ENCODE peak calls at places on chromosomes 4 and X, in eight cellular contexts. One of them, this sample, is unnamed.

GRCh38 chr4:186192068-186192751 is 843 bp downstream of the CYP4V2 start:
- DNase-seq in thoracic aorta: no peak
- DNase-seq in transverse colon: peak
- DNase-seq in CD8-positive, alpha-beta T cell: no peak
- DNase-seq in Panc1: no peak
- DNase-seq in left ventricle myocardium inferior: peak
- DNase-seq in fibroblast of mammary gland: peak
- DNase-seq in bronchial epithelial cell: peak
- DNase-seq in this sample: no peak

GRCh38 chrX:153692003-153692402 is 4.3 kb downstream of the SLC6A8 start:
- DNase-seq in thoracic aorta: no peak
- DNase-seq in transverse colon: no peak
- DNase-seq in CD8-positive, alpha-beta T cell: no peak
- DNase-seq in Panc1: no peak
- DNase-seq in left ventricle myocardium inferior: no peak
- DNase-seq in fibroblast of mammary gland: no peak
- DNase-seq in bronchial epithelial cell: no peak
- DNase-seq in this sample: no peak

GRCh38 chrX:10620121-10620699 is at the start of gene MID1:
- DNase-seq in thoracic aorta: peak
- DNase-seq in transverse colon: peak
- DNase-seq in CD8-positive, alpha-beta T cell: no peak
- DNase-seq in Panc1: no peak
- DNase-seq in left ventricle myocardium inferior: peak
- DNase-seq in fibroblast of mammary gland: peak
- DNase-seq in bronchial epithelial cell: peak
- DNase-seq in this sample: no peak

GRCh38 chr4:8278421-8279287 is 9.1 kb downstream of the HTRA3 start:
- DNase-seq in thoracic aorta: no peak
- DNase-seq in transverse colon: no peak
- DNase-seq in CD8-positive, alpha-beta T cell: no peak
- DNase-seq in Panc1: no peak
- DNase-seq in left ventricle myocardium inferior: peak
- DNase-seq in fibroblast of mammary gland: peak
- DNase-seq in bronchial epithelial cell: peak
- DNase-seq in this sample: no peak

GRCh38 chr4:174262624-174263444 is 20.6 kb downstream of the FBXO8 start:
- DNase-seq in thoracic aorta: no peak
- DNase-seq in transverse colon: no peak
- DNase-seq in CD8-positive, alpha-beta T cell: no peak
- DNase-seq in Panc1: no peak
- DNase-seq in left ventricle myocardium inferior: no peak
- DNase-seq in fibroblast of mammary gland: no peak
- DNase-seq in bronchial epithelial cell: no peak
- DNase-seq in this sample: no peak

GRCh38 chr4:77203380-77204197 is 46.6 kb downstream of the CCNG2 start:
- DNase-seq in thoracic aorta: peak
- DNase-seq in transverse colon: peak
- DNase-seq in CD8-positive, alpha-beta T cell: peak
- DNase-seq in Panc1: peak
- DNase-seq in left ventricle myocardium inferior: peak
- DNase-seq in fibroblast of mammary gland: peak
- DNase-seq in bronchial epithelial cell: peak
- DNase-seq in this sample: peak

GRCh38 chr4:106690487-106690886 is 321.9 kb upstream of the GIMD1 start:
- DNase-seq in thoracic aorta: no peak
- DNase-seq in transverse colon: no peak
- DNase-seq in CD8-positive, alpha-beta T cell: no peak
- DNase-seq in Panc1: no peak
- DNase-seq in left ventricle myocardium inferior: no peak
- DNase-seq in fibroblast of mammary gland: peak
- DNase-seq in bronchial epithelial cell: peak
- DNase-seq in this sample: no peak

GRCh38 chrX:68867458-68868166 is 38.8 kb downstream of the EFNB1 start:
- DNase-seq in thoracic aorta: no peak
- DNase-seq in transverse colon: no peak
- DNase-seq in CD8-positive, alpha-beta T cell: no peak
- DNase-seq in Panc1: no peak
- DNase-seq in left ventricle myocardium inferior: peak
- DNase-seq in fibroblast of mammary gland: no peak
- DNase-seq in bronchial epithelial cell: no peak
- DNase-seq in this sample: no peak

GRCh38 chr4:126182801-126183200 is 868.0 kb downstream of the FAT4 start:
- DNase-seq in thoracic aorta: no peak
- DNase-seq in transverse colon: no peak
- DNase-seq in CD8-positive, alpha-beta T cell: no peak
- DNase-seq in Panc1: no peak
- DNase-seq in left ventricle myocardium inferior: no peak
- DNase-seq in fibroblast of mammary gland: no peak
- DNase-seq in bronchial epithelial cell: no peak
- DNase-seq in this sample: no peak

GRCh38 chrX:28042826-28043564 is 61.7 kb upstream of the DCAF8L1 start:
- DNase-seq in thoracic aorta: no peak
- DNase-seq in transverse colon: no peak
- DNase-seq in CD8-positive, alpha-beta T cell: no peak
- DNase-seq in Panc1: no peak
- DNase-seq in left ventricle myocardium inferior: no peak
- DNase-seq in fibroblast of mammary gland: no peak
- DNase-seq in bronchial epithelial cell: no peak
- DNase-seq in this sample: no peak

GRCh38 chr4:159504634-159505033 is 401.8 kb downstream of the RAPGEF2 start:
- DNase-seq in thoracic aorta: no peak
- DNase-seq in transverse colon: no peak
- DNase-seq in CD8-positive, alpha-beta T cell: no peak
- DNase-seq in Panc1: no peak
- DNase-seq in left ventricle myocardium inferior: no peak
- DNase-seq in fibroblast of mammary gland: peak
- DNase-seq in bronchial epithelial cell: no peak
- DNase-seq in this sample: no peak

GRCh38 chrX:38578152-38578551 is 16.8 kb downstream of the TSPAN7 start:
- DNase-seq in thoracic aorta: no peak
- DNase-seq in transverse colon: peak
- DNase-seq in CD8-positive, alpha-beta T cell: no peak
- DNase-seq in Panc1: no peak
- DNase-seq in left ventricle myocardium inferior: no peak
- DNase-seq in fibroblast of mammary gland: no peak
- DNase-seq in bronchial epithelial cell: peak
- DNase-seq in this sample: no peak

GRCh38 chr4:93810340-93810992 is 18.1 kb upstream of the ATOH1 start:
- DNase-seq in thoracic aorta: no peak
- DNase-seq in transverse colon: peak
- DNase-seq in CD8-positive, alpha-beta T cell: no peak
- DNase-seq in Panc1: no peak
- DNase-seq in left ventricle myocardium inferior: no peak
- DNase-seq in fibroblast of mammary gland: no peak
- DNase-seq in bronchial epithelial cell: no peak
- DNase-seq in this sample: no peak

GRCh38 chr4:156192033-156192432 is 238.4 kb upstream of the CTSO start:
- DNase-seq in thoracic aorta: no peak
- DNase-seq in transverse colon: no peak
- DNase-seq in CD8-positive, alpha-beta T cell: no peak
- DNase-seq in Panc1: no peak
- DNase-seq in left ventricle myocardium inferior: no peak
- DNase-seq in fibroblast of mammary gland: no peak
- DNase-seq in bronchial epithelial cell: no peak
- DNase-seq in this sample: no peak

GRCh38 chr4:25860586-25861421 is 2.0 kb downstream of the SEL1L3 start:
- DNase-seq in thoracic aorta: no peak
- DNase-seq in transverse colon: peak
- DNase-seq in CD8-positive, alpha-beta T cell: no peak
- DNase-seq in Panc1: no peak
- DNase-seq in left ventricle myocardium inferior: no peak
- DNase-seq in fibroblast of mammary gland: no peak
- DNase-seq in bronchial epithelial cell: peak
- DNase-seq in this sample: no peak

GRCh38 chr4:42643685-42644084 is 13.2 kb downstream of the ATP8A1 start:
- DNase-seq in thoracic aorta: no peak
- DNase-seq in transverse colon: no peak
- DNase-seq in CD8-positive, alpha-beta T cell: no peak
- DNase-seq in Panc1: no peak
- DNase-seq in left ventricle myocardium inferior: no peak
- DNase-seq in fibroblast of mammary gland: no peak
- DNase-seq in bronchial epithelial cell: no peak
- DNase-seq in this sample: peak

GRCh38 chr4:56186808-56187523 is 200.3 kb downstream of the AASDH start:
- DNase-seq in thoracic aorta: no peak
- DNase-seq in transverse colon: no peak
- DNase-seq in CD8-positive, alpha-beta T cell: no peak
- DNase-seq in Panc1: no peak
- DNase-seq in left ventricle myocardium inferior: no peak
- DNase-seq in fibroblast of mammary gland: no peak
- DNase-seq in bronchial epithelial cell: no peak
- DNase-seq in this sample: no peak

GRCh38 chr4:84870398-84871163 is 95.9 kb downstream of the WDFY3 start:
- DNase-seq in thoracic aorta: no peak
- DNase-seq in transverse colon: no peak
- DNase-seq in CD8-positive, alpha-beta T cell: no peak
- DNase-seq in Panc1: no peak
- DNase-seq in left ventricle myocardium inferior: no peak
- DNase-seq in fibroblast of mammary gland: peak
- DNase-seq in bronchial epithelial cell: peak
- DNase-seq in this sample: no peak

GRCh38 chr4:89468632-89469031 is 161.0 kb upstream of the GPRIN3 start:
- DNase-seq in thoracic aorta: no peak
- DNase-seq in transverse colon: no peak
- DNase-seq in CD8-positive, alpha-beta T cell: no peak
- DNase-seq in Panc1: no peak
- DNase-seq in left ventricle myocardium inferior: no peak
- DNase-seq in fibroblast of mammary gland: peak
- DNase-seq in bronchial epithelial cell: no peak
- DNase-seq in this sample: no peak

GRCh38 chrX:21479695-21480280 is 105.6 kb downstream of the CNKSR2 start:
- DNase-seq in thoracic aorta: no peak
- DNase-seq in transverse colon: no peak
- DNase-seq in CD8-positive, alpha-beta T cell: no peak
- DNase-seq in Panc1: peak
- DNase-seq in left ventricle myocardium inferior: no peak
- DNase-seq in fibroblast of mammary gland: peak
- DNase-seq in bronchial epithelial cell: peak
- DNase-seq in this sample: peak

DNA sequence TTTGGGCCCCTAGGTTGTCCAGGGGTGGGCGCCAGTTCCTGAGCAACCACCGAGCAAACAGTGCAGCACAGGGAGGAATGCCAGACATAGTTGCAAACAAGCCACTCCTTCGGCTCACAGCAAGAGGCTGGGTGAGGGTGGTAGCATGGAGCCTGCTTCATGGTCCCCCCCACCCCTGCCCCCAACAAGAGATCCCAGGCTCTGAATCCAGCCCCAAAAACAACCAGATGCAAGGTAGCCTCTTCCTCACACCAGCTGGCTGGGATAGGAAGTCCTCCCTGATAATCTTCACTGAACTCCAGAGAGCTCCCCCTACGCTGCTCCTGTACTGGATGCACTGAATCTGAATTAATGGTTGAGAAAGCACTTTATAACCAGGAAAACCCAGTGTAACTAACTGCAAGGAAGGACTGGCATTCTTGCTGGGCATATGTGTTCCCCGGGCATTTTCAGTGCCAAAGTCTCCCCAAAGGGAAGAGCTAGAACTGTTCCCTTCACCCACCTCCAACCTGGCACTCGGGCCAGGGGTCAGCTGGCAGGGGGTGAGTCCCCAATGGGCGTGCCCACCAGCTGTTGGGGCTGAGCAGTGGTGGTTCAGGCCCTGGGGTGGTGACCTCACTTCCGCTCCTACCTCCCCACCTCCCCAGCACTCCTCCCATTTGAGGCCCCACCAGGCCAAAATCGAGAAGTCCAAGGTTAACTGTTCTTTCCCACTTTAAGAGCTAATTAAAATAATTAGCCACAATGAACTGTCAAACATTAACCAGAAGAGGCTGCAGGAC is 1.5 kb downstream of the ELF4 start:
- DNase-seq in thoracic aorta: no peak
- DNase-seq in transverse colon: peak
- DNase-seq in CD8-positive, alpha-beta T cell: no peak
- DNase-seq in Panc1: no peak
- DNase-seq in left ventricle myocardium inferior: peak
- DNase-seq in fibroblast of mammary gland: no peak
- DNase-seq in bronchial epithelial cell: peak
- DNase-seq in this sample: no peak
- H3K4me3 ChIP-seq in thoracic aorta: peak
- H3K4me3 ChIP-seq in transverse colon: peak
- H3K4me3 ChIP-seq in CD8-positive, alpha-beta T cell: peak
- H3K4me3 ChIP-seq in Panc1: peak
- H3K4me3 ChIP-seq in left ventricle myocardium inferior: peak
- H3K4me3 ChIP-seq in fibroblast of mammary gland: peak
- H3K4me3 ChIP-seq in bronchial epithelial cell: peak
- H3K4me3 ChIP-seq in this sample: peak

DNA sequence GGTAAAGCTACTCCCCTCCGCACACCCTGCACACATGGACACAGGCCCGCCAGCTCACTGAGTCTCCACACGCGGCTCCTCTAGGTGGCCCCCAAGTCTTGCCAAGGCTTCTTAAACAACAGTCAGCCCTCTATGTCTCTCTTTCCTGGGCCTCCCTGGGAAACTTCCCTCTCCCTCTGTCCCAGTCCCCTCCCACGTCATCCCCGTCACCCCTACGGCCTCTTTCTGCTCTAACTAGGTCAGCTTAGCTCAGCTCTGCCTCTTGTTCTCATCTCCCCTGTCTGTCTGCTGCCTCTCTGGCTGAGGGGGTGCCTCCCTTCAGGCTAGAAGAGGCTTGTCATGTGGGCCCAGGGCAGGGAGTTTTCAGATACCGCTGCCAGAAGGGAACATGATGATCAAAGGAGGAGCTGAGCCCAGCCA is 38.8 kb downstream of the SEPTIN6 start:
- DNase-seq in thoracic aorta: no peak
- DNase-seq in transverse colon: no peak
- DNase-seq in CD8-positive, alpha-beta T cell: no peak
- DNase-seq in Panc1: no peak
- DNase-seq in left ventricle myocardium inferior: peak
- DNase-seq in fibroblast of mammary gland: peak
- DNase-seq in bronchial epithelial cell: peak
- DNase-seq in this sample: no peak
- TF ChIP-seq CTCF in thoracic aorta: no peak
- TF ChIP-seq CTCF in transverse colon: no peak
- TF ChIP-seq CTCF in CD8-positive, alpha-beta T cell: no peak
- TF ChIP-seq CTCF in Panc1: no peak
- TF ChIP-seq CTCF in left ventricle myocardium inferior: peak
- TF ChIP-seq CTCF in fibroblast of mammary gland: peak
- TF ChIP-seq CTCF in bronchial epithelial cell: no peak
- TF ChIP-seq CTCF in this sample: no peak

GRCh38 chrX:76172325-76172887 is 456 bp upstream of the PBDC1 start:
- DNase-seq in thoracic aorta: no peak
- DNase-seq in transverse colon: no peak
- DNase-seq in CD8-positive, alpha-beta T cell: no peak
- DNase-seq in Panc1: no peak
- DNase-seq in left ventricle myocardium inferior: no peak
- DNase-seq in fibroblast of mammary gland: no peak
- DNase-seq in bronchial epithelial cell: no peak
- DNase-seq in this sample: no peak
- H3K4me3 ChIP-seq in thoracic aorta: peak
- H3K4me3 ChIP-seq in transverse colon: no peak
- H3K4me3 ChIP-seq in CD8-positive, alpha-beta T cell: peak
- H3K4me3 ChIP-seq in Panc1: peak
- H3K4me3 ChIP-seq in left ventricle myocardium inferior: peak
- H3K4me3 ChIP-seq in fibroblast of mammary gland: peak
- H3K4me3 ChIP-seq in bronchial epithelial cell: peak
- H3K4me3 ChIP-seq in this sample: peak

GRCh38 chrX:102063445-102064074 is 61.9 kb upstream of the TCEAL2 start:
- DNase-seq in thoracic aorta: no peak
- DNase-seq in transverse colon: no peak
- DNase-seq in CD8-positive, alpha-beta T cell: no peak
- DNase-seq in Panc1: no peak
- DNase-seq in left ventricle myocardium inferior: no peak
- DNase-seq in fibroblast of mammary gland: peak
- DNase-seq in bronchial epithelial cell: no peak
- DNase-seq in this sample: no peak

GRCh38 chrX:102067966-102068723 is 57.3 kb upstream of the TCEAL2 start:
- DNase-seq in thoracic aorta: no peak
- DNase-seq in transverse colon: no peak
- DNase-seq in CD8-positive, alpha-beta T cell: no peak
- DNase-seq in Panc1: peak
- DNase-seq in left ventricle myocardium inferior: no peak
- DNase-seq in fibroblast of mammary gland: peak
- DNase-seq in bronchial epithelial cell: peak
- DNase-seq in this sample: no peak
- TF ChIP-seq CTCF in thoracic aorta: peak
- TF ChIP-seq CTCF in transverse colon: peak
- TF ChIP-seq CTCF in CD8-positive, alpha-beta T cell: peak
- TF ChIP-seq CTCF in Panc1: peak
- TF ChIP-seq CTCF in left ventricle myocardium inferior: peak
- TF ChIP-seq CTCF in fibroblast of mammary gland: peak
- TF ChIP-seq CTCF in bronchial epithelial cell: peak
- TF ChIP-seq CTCF in this sample: peak